ENCODE peak calls at places on chromosomes 2 and 18, in five cellular contexts. V, B, X, L and O are unnamed samples.

GRCh38 chr2:1004398-1004797 is 53.7 kb downstream of the SNTG2 start:
- DNase-seq in B (no peak), L (no peak), X (no peak), V (no peak), O (no peak)

GRCh38 chr18:57705861-57706590 is 84.4 kb upstream of the NARS1 start:
- DNase-seq in L (no peak), X (no peak), B (no peak), V (no peak), O (no peak)

GRCh38 chr2:39632871-39633270 is 32.8 kb upstream of the TMEM178A start:
- DNase-seq in B (no peak), L (no peak), V (no peak), X (no peak), O (no peak)

GRCh38 chr2:160180172-160180571 is 19.9 kb downstream of the ITGB6 start:
- DNase-seq in V (no peak), B (no peak), L (no peak), X (no peak), O (no peak)

GRCh38 chr2:106068415-106068814 is 125.7 kb downstream of the UXS1 start:
- DNase-seq in L (no peak), B (no peak), V (no peak), X (no peak), O (no peak)

GRCh38 chr2:221461911-221462310 is 110.2 kb downstream of the EPHA4 start:
- DNase-seq in B (no peak), V (no peak), X (no peak), L (no peak), O (no peak)

GRCh38 chr2:219510512-219511135 is 3.7 kb upstream of the ASIC4 start:
- DNase-seq in B (no peak), X (no peak), L (no peak), V (no peak), O (no peak)

GRCh38 chr2:64380853-64381527 is 73.0 kb upstream of the LGALSL start:
- DNase-seq in X (no peak), L (no peak), B (no peak), V (no peak), O (no peak)

GRCh38 chr2:240147911-240148587 is 7.6 kb upstream of the OTOS start:
- DNase-seq in L (no peak), V (no peak), X (no peak), B (no peak), O (no peak)

DNA sequence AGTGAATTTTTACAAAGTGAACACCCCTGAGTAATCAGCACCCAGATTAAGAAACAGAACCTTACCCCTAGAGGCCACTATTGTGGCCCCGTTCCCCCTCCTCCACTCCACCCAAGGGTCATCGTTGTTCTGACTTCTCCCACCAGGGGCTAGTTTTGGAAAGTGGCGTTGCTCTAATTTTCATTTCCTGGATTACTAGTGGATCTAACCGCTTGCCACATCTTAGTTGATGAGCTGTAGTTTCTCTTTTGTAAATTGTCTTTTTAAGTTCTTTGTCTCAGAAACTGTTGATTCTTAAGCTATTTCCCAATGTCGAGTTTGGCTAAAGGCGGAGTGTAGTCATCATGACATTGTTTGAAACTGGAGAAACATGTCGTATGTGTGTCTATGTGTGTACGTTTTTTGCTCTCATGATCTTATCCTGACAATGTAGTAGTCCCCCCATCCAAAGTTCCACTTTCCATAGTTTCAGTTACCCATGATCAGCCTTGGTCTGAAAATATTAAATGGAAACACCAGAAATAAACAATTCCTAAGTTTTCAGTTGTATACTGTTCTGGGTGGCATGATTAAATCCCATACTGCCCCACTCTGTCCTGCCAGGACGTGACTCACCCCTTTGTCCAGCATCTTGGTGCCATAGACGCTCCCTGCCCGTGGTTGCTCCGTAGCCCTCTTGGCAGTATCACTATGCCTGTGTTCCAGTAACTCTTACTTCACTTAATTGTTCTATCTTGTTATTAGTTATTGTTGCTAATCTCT is 71.0 kb upstream of the SP3 start:
- DNase-seq in B (no peak), L (no peak), V (no peak), X (no peak), O (no peak)
- TF ChIP-seq CTCF in B (peak), L (peak), V (peak), X (no peak), O (no peak)

GRCh38 chr18:47287911-47288635 is 36.6 kb upstream of the SKOR2 start:
- DNase-seq in V (no peak), X (no peak), L (no peak), B (no peak), O (no peak)

GRCh38 chr18:47286776-47287410 is 35.4 kb upstream of the SKOR2 start:
- DNase-seq in V (no peak), L (no peak), B (no peak), X (no peak), O (no peak)

GRCh38 chr18:47285456-47285855 is 34.0 kb upstream of the SKOR2 start:
- DNase-seq in X (no peak), L (no peak), V (no peak), B (no peak), O (no peak)

GRCh38 chr18:47284691-47285370 is 33.4 kb upstream of the SKOR2 start:
- DNase-seq in V (no peak), X (no peak), B (no peak), L (no peak), O (no peak)

DNA sequence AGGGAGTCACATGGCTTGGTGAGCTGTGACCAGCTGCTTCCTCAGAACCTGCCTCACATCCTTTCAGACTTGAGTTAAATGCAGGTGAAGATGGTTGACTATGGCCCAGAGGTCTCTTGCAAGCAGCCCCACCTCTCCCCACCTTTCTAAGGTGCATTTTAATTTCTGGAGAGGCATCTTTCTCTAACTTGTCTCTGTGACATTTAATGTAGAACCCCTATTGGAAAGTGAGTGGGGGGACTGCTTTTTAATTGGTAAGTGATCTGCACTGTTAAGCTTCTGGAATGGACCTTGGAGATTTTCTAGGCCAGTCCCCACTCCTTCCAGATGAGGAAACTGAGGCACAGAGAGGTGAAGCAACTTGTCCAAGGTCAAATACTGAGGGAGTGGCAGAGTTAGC is 37.3 kb upstream of the SKOR2 start:
- DNase-seq in L (no peak), V (no peak), X (no peak), B (no peak), O (no peak)
- TF ChIP-seq CTCF in L (no peak), V (no peak), X (no peak), B (no peak), O (no peak)

DNA sequence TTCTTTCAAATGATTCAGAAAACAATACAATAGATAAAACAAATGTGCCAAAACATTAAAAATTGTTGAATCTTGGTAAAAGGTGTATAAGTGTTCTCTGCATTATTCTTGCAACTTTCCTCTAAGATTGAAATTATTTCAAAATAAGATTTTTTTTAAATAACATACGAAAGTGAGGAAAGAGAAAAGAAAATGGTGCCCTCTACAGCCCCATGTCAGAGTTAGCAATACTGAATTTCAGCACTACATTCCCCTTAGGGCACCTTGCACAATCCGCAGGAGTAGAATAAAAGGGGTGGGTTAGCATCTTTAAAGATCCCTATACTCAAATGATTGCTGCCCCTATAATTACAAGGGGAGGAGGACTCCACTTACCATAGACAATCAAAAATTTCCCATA is 433.7 kb downstream of the BCL11A start:
- DNase-seq in L (no peak), V (no peak), X (no peak), B (no peak), O (no peak)
- TF ChIP-seq CTCF in L (peak), V (no peak), X (no peak), B (peak), O (no peak)

GRCh38 chr2:96145028-96145939 is at the start of gene DUSP2:
- DNase-seq in B (peak), X (peak), V (peak), L (peak), O (peak)
- TF ChIP-seq CTCF in B (no peak), X (no peak), V (peak), L (no peak), O (no peak)

DNA sequence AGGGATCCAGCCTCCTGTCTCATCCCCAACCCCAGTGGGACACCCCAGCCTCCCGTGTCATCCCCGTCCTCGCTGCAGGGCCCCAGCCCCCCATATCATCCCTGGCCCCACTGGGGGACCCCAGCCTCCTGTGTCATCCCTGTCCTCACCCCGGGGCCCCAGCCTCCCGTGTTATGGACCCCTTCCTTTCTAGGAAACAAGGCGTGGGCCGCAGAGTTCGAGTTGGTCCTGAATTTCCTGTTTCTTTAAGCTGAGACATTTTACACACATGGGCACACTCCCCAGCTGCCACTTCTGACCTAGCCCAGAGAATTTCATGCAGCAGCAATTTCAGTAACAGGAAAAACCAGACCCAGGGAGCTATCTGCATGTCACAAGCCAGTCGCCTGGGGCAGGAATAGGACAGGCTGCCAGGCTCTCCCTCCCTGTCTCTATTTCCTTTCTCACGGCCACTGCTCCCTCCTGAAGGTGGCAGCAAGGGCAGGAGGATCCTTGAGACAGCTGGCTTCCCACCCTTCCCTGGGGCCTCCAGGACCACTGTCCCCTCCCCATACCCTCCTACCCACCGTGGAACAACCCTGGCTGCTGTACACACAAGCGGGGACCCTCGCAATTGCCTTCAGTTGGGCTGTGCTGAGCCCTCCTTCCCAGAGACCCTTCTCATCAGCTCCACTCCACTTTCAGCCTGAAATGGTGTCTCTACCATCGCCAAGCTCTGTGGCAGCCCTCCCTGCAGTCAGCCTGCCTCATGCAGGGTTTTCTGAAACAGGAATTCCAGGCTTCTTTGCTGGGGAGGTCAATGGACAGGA is 141.9 kb upstream of the ID2 start:
- DNase-seq in L (peak), V (no peak), B (peak), X (no peak), O (no peak)
- TF ChIP-seq CTCF in L (peak), V (no peak), B (peak), X (no peak), O (no peak)

GRCh38 chr2:44620189-44620990 is 258.6 kb downstream of the CAMKMT start:
- DNase-seq in V (no peak), L (no peak), B (no peak), X (no peak), O (no peak)
- TF ChIP-seq CTCF in V (no peak), L (peak), B (no peak), X (no peak), O (no peak)